ENCODE peak calls at places on chromosomes 3 and 15, in nine cellular contexts. E, L, Y, C, Z, W, H, F and R are unnamed samples.

GRCh38 chr15:101381671-101382212 is 86.7 kb upstream of the SNRPA1 start:
- DNase-seq in E (no peak), L (no peak), Y (no peak), C (no peak), Z (no peak), W (no peak), H (no peak), F (no peak), R (no peak)

GRCh38 chr3:162103808-162104207 is 607.2 kb downstream of the OTOL1 start:
- DNase-seq in E (no peak), L (no peak), Y (no peak), C (no peak), Z (no peak), W (no peak), H (no peak), F (no peak), R (no peak)

GRCh38 chr15:41581110-41581509 is 22.1 kb downstream of the TYRO3 start:
- DNase-seq in E (no peak), L (no peak), Y (no peak), C (no peak), Z (peak), W (no peak), H (no peak), F (peak), R (no peak)

GRCh38 chr3:177195941-177196472 is 1.3 kb downstream of the TBL1XR1 start:
- DNase-seq in E (peak), L (peak), Y (no peak), C (no peak), Z (no peak), W (peak), H (peak), F (no peak), R (no peak)

GRCh38 chr3:5431811-5432378 is 244.4 kb downstream of the EDEM1 start:
- DNase-seq in E (peak), L (no peak), Y (no peak), C (no peak), Z (no peak), W (no peak), H (no peak), F (peak), R (no peak)

GRCh38 chr3:107496855-107497254 is 25.9 kb upstream of the BBX start:
- DNase-seq in E (no peak), L (no peak), Y (no peak), C (no peak), Z (no peak), W (no peak), H (no peak), F (no peak), R (no peak)

GRCh38 chr3:150286390-150287147 is 121.5 kb upstream of the TSC22D2 start:
- DNase-seq in E (peak), L (no peak), Y (no peak), C (no peak), Z (peak), W (no peak), H (no peak), F (peak), R (no peak)

GRCh38 chr3:129827765-129828164 is 65.7 kb downstream of the TMCC1 start:
- DNase-seq in E (peak), L (no peak), Y (no peak), C (no peak), Z (no peak), W (no peak), H (no peak), F (no peak), R (no peak)

GRCh38 chr15:69663441-69663840 is 210.8 kb downstream of the RPLP1 start:
- DNase-seq in E (no peak), L (no peak), Y (no peak), C (no peak), Z (no peak), W (no peak), H (no peak), F (no peak), R (no peak)

GRCh38 chr3:185729335-185729715 is 95.5 kb downstream of the IGF2BP2 start:
- DNase-seq in E (no peak), L (no peak), Y (no peak), C (no peak), Z (peak), W (no peak), H (no peak), F (no peak), R (no peak)

GRCh38 chr3:171458056-171458856 is 1.9 kb downstream of the TNIK start:
- DNase-seq in E (no peak), L (no peak), Y (no peak), C (peak), Z (no peak), W (peak), H (no peak), F (no peak), R (no peak)

GRCh38 chr3:109161487-109162108 is 25.1 kb downstream of the C3orf85 start:
- DNase-seq in E (no peak), L (no peak), Y (no peak), C (no peak), Z (peak), W (no peak), H (no peak), F (no peak), R (no peak)

GRCh38 chr3:51283421-51283820 is 101.7 kb upstream of the MANF start:
- DNase-seq in E (no peak), L (no peak), Y (no peak), C (no peak), Z (no peak), W (no peak), H (no peak), F (no peak), R (no peak)

GRCh38 chr15:61069369-61070075 is 159.6 kb downstream of the RORA start:
- DNase-seq in E (no peak), L (no peak), Y (no peak), C (no peak), Z (no peak), W (no peak), H (no peak), F (no peak), R (no peak)

GRCh38 chr3:46089237-46090011 is 62.1 kb upstream of the XCR1 start:
- DNase-seq in E (peak), L (peak), Y (no peak), C (peak), Z (peak), W (peak), H (peak), F (no peak), R (peak)

GRCh38 chr15:84871428-84871985 is 13.0 kb upstream of the SLC28A1 start:
- DNase-seq in E (no peak), L (no peak), Y (no peak), C (peak), Z (no peak), W (no peak), H (no peak), F (no peak), R (no peak)

GRCh38 chr15:75620043-75620775 is 5.3 kb downstream of the SNUPN start:
- DNase-seq in E (peak), L (no peak), Y (no peak), C (peak), Z (no peak), W (peak), H (peak), F (no peak), R (peak)

GRCh38 chr15:64837502-64837901 is 4.2 kb upstream of the PLEKHO2 start:
- DNase-seq in E (peak), L (no peak), Y (no peak), C (no peak), Z (no peak), W (no peak), H (no peak), F (no peak), R (peak)

GRCh38 chr15:64833690-64834089 is 8.0 kb upstream of the PLEKHO2 start:
- DNase-seq in E (no peak), L (no peak), Y (no peak), C (no peak), Z (no peak), W (no peak), H (no peak), F (no peak), R (no peak)

GRCh38 chr15:64841258-64842098 is at the start of gene PLEKHO2:
- DNase-seq in E (peak), L (peak), Y (peak), C (peak), Z (peak), W (peak), H (peak), F (peak), R (peak)

GRCh38 chr15:64836023-64836536 is 5.6 kb upstream of the PLEKHO2 start:
- DNase-seq in E (no peak), L (no peak), Y (no peak), C (no peak), Z (no peak), W (no peak), H (no peak), F (no peak), R (peak)
- H3K4me3 ChIP-seq in E (no peak), L (no peak), Y (peak), C (peak), Z (no peak), W (peak), H (no peak), F (no peak), R (peak)

DNA sequence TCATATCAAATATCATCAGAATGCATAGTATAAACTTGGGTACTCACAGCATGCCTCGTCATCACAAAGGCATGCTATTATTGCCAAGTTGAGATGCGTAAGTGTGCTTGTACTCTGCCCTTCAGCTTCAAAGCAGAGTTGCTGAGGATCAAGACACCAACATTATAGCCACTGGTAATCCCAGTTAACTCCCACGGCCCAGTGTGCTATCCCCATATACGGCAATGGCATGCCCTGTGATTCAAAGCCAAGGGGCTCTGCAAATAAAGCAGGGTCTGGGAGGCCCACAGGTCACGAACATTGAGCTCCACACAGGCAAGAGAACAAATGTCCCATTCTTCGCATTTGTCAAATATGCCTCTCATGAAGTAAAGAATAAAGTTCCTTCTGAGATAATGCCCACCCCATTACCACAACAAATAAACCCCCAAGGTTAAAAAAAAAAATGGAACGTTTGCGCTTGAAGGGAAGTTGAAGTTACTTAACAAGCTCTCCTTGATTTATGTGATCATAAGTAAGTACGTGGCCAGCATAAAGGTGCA is 298.1 kb upstream of the NECTIN3 start:
- DNase-seq in E (no peak), L (no peak), Y (no peak), C (no peak), Z (peak), W (no peak), H (no peak), F (no peak), R (no peak)
- H3K27ac ChIP-seq in E (no peak), L (no peak), Y (no peak), C (no peak), Z (peak), W (no peak), H (no peak), F (no peak), R (no peak)

DNA sequence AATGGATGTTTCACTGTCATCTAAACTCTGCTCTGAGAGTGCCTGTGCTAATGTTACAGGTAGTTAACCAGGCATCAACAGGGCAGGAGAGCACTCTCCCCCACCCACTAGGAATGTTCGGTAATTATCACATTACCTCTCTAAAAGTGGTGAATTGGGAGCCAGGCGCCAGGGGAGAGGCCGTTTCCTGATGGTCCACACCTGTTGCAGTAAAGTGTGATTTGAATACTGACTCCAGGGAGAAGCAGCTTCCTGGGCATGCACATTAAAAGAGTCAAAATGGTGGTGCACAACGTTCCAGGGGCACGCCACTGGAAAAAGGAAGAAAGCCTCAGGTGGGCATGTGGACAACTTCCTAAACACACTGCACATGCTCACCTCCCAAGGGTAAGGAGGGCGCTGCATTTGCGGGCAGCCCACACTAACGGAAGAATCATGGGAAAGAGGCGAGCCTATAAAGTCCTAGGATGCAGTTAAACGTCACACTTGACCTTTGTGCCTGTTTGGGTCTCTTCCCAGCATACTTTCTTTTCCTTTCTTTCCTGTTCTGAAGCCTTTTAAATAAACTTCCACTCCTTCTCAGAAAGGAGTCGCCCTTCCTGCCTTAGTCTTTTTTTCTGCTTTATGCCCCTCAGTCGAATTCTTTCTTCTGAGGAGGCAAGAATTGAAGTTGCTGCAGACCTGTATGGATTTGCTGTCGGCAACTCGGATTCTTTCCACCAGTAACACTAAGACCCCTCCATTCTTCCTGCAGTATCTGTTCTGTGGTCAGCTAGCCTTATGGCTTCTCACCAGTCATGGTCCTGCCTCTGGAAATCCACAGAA is 28.9 kb upstream of the GPD1L start:
- DNase-seq in E (no peak), L (no peak), Y (no peak), C (no peak), Z (no peak), W (peak), H (no peak), F (peak), R (no peak)
- TF ChIP-seq POLR2A in E (no peak), L (no peak), Y (no peak), C (no peak), Z (no peak), W (no peak), H (no peak), F (no peak), R (no peak)

GRCh38 chr3:159911011-159911663 is 77.5 kb upstream of the IL12A start:
- DNase-seq in E (no peak), L (no peak), Y (no peak), C (no peak), Z (no peak), W (no peak), H (no peak), F (no peak), R (no peak)
- H3K4me3 ChIP-seq in E (no peak), L (no peak), Y (no peak), C (peak), Z (no peak), W (peak), H (peak), F (no peak), R (peak)